ENCODE peak calls at places on chromosomes 3 and 15, in eight cellular contexts. P, N, Q, C, Y, T, O and E are unnamed samples.

GRCh38 chr3:37709946-37710345 is 151.7 kb upstream of the CTDSPL start:
- DNase-seq in P (no peak), N (no peak), Q (no peak), C (no peak), Y (no peak), T (no peak), O (peak), E (no peak)

GRCh38 chr3:148681080-148681479 is 16.6 kb upstream of the AGTR1 start:
- DNase-seq in P (peak), N (no peak), Q (no peak), C (no peak), Y (no peak), T (no peak), O (no peak), E (no peak)

GRCh38 chr3:62335196-62335595 is 38.2 kb downstream of the FEZF2 start:
- DNase-seq in P (no peak), N (no peak), Q (no peak), C (no peak), Y (no peak), T (no peak), O (no peak), E (no peak)

GRCh38 chr15:63291507-63291906 is 14.1 kb downstream of the APH1B start:
- DNase-seq in P (peak), N (no peak), Q (no peak), C (no peak), Y (no peak), T (no peak), O (no peak), E (no peak)

GRCh38 chr3:43061101-43061895 is 44.6 kb downstream of the POMGNT2 start:
- DNase-seq in P (no peak), N (no peak), Q (no peak), C (no peak), Y (no peak), T (no peak), O (no peak), E (no peak)

GRCh38 chr15:90952901-90953677 is 1.6 kb upstream of the RCCD1 start:
- DNase-seq in P (no peak), N (no peak), Q (no peak), C (no peak), Y (no peak), T (no peak), O (no peak), E (no peak)

GRCh38 chr15:38050529-38050928 is 116.1 kb downstream of the TMCO5A start:
- DNase-seq in P (peak), N (no peak), Q (no peak), C (no peak), Y (no peak), T (no peak), O (no peak), E (no peak)

GRCh38 chr3:30631237-30631961 is 25.0 kb downstream of the TGFBR2 start:
- DNase-seq in P (peak), N (no peak), Q (no peak), C (no peak), Y (no peak), T (no peak), O (no peak), E (peak)

GRCh38 chr3:112930771-112931170 is 44.1 kb downstream of the CD200R1 start:
- DNase-seq in P (peak), N (no peak), Q (no peak), C (no peak), Y (no peak), T (no peak), O (no peak), E (no peak)

GRCh38 chr3:42654331-42655201 is 1.1 kb downstream of the ZBTB47 start:
- DNase-seq in P (peak), N (peak), Q (peak), C (peak), Y (no peak), T (peak), O (no peak), E (no peak)

GRCh38 chr3:123790254-123791072 is 93.7 kb downstream of the MYLK start:
- DNase-seq in P (no peak), N (no peak), Q (no peak), C (no peak), Y (no peak), T (no peak), O (no peak), E (no peak)

GRCh38 chr3:197749315-197749600 is 425 bp upstream of the FYTTD1 start:
- DNase-seq in P (peak), N (no peak), Q (no peak), C (peak), Y (no peak), T (no peak), O (no peak), E (no peak)

GRCh38 chr3:170499562-170500156 is 81.0 kb downstream of the CLDN11 start:
- DNase-seq in P (peak), N (no peak), Q (no peak), C (peak), Y (peak), T (peak), O (no peak), E (no peak)

GRCh38 chr3:8887435-8888295 is 75.6 kb downstream of the RAD18 start:
- DNase-seq in P (no peak), N (no peak), Q (no peak), C (no peak), Y (no peak), T (no peak), O (no peak), E (no peak)

GRCh38 chr15:91752081-91752810 is 101.3 kb upstream of the SLCO3A1 start:
- DNase-seq in P (no peak), N (no peak), Q (no peak), C (no peak), Y (no peak), T (no peak), O (no peak), E (no peak)

GRCh38 chr15:79849789-79850188 is 47.0 kb downstream of the MTHFS start:
- DNase-seq in P (peak), N (peak), Q (no peak), C (peak), Y (no peak), T (peak), O (no peak), E (no peak)

GRCh38 chr15:74442604-74443003 is 8.8 kb upstream of the SEMA7A start:
- DNase-seq in P (no peak), N (no peak), Q (peak), C (no peak), Y (no peak), T (no peak), O (no peak), E (no peak)

GRCh38 chr3:124363451-124363850 is 366.8 kb upstream of the UMPS start:
- DNase-seq in P (peak), N (no peak), Q (no peak), C (no peak), Y (no peak), T (no peak), O (no peak), E (no peak)

GRCh38 chr3:32856901-32857507 is 39.2 kb downstream of the TRIM71 start:
- DNase-seq in P (no peak), N (no peak), Q (no peak), C (no peak), Y (no peak), T (no peak), O (no peak), E (no peak)

GRCh38 chr3:152267831-152268500 is 763 bp upstream of the MBNL1 start:
- DNase-seq in P (no peak), N (no peak), Q (no peak), C (no peak), Y (no peak), T (no peak), O (no peak), E (no peak)

GRCh38 chr15:60901647-60902046 is 327.5 kb downstream of the RORA start:
- DNase-seq in P (no peak), N (no peak), Q (no peak), C (no peak), Y (no peak), T (no peak), O (no peak), E (no peak)

GRCh38 chr15:93247466-93248121 is 158.6 kb upstream of the RGMA start:
- DNase-seq in P (no peak), N (no peak), Q (no peak), C (no peak), Y (no peak), T (no peak), O (no peak), E (no peak)

GRCh38 chr3:107574650-107575049 is 51.9 kb downstream of the BBX start:
- DNase-seq in P (peak), N (no peak), Q (no peak), C (no peak), Y (peak), T (no peak), O (no peak), E (no peak)

GRCh38 chr15:65071381-65071811 is 3.6 kb upstream of the RASL12 start:
- DNase-seq in P (peak), N (peak), Q (no peak), C (no peak), Y (no peak), T (no peak), O (peak), E (no peak)

GRCh38 chr3:56800373-56801150 is 1.2 kb downstream of the ARHGEF3 start:
- DNase-seq in P (no peak), N (no peak), Q (no peak), C (no peak), Y (no peak), T (no peak), O (no peak), E (no peak)

GRCh38 chr3:195558602-195559001 is 15.5 kb upstream of the PPP1R2 start:
- DNase-seq in P (peak), N (no peak), Q (no peak), C (no peak), Y (peak), T (no peak), O (no peak), E (no peak)

GRCh38 chr3:30286007-30286669 is 320.3 kb upstream of the TGFBR2 start:
- DNase-seq in P (peak), N (no peak), Q (no peak), C (no peak), Y (peak), T (no peak), O (peak), E (no peak)

GRCh38 chr3:15595955-15596354 is 5.4 kb downstream of the HACL1 start:
- DNase-seq in P (no peak), N (no peak), Q (no peak), C (no peak), Y (no peak), T (no peak), O (no peak), E (no peak)

GRCh38 chr3:56725175-56725574 is 42.1 kb upstream of the TASOR start:
- DNase-seq in P (no peak), N (no peak), Q (no peak), C (no peak), Y (no peak), T (no peak), O (no peak), E (no peak)

GRCh38 chr15:63367390-63367789 is 14.3 kb downstream of the CA12 start:
- DNase-seq in P (peak), N (no peak), Q (no peak), C (no peak), Y (no peak), T (no peak), O (no peak), E (no peak)

GRCh38 chr15:42547926-42548257 is 701 bp downstream of the LRRC57 start:
- DNase-seq in P (no peak), N (no peak), Q (no peak), C (no peak), Y (peak), T (no peak), O (no peak), E (no peak)

GRCh38 chr15:64507293-64507802 is 47.0 kb downstream of the ZNF609 start:
- DNase-seq in P (peak), N (peak), Q (peak), C (no peak), Y (no peak), T (no peak), O (peak), E (no peak)

GRCh38 chr3:179074656-179075055 is 3.0 kb upstream of the ZMAT3 start:
- DNase-seq in P (no peak), N (no peak), Q (no peak), C (no peak), Y (no peak), T (no peak), O (no peak), E (no peak)

GRCh38 chr3:134496481-134497071 is 10.7 kb downstream of the CEP63 start:
- DNase-seq in P (no peak), N (no peak), Q (no peak), C (no peak), Y (no peak), T (no peak), O (no peak), E (no peak)

GRCh38 chr3:77799280-77799679 is 759.4 kb downstream of the ROBO2 start:
- DNase-seq in P (no peak), N (no peak), Q (no peak), C (no peak), Y (no peak), T (no peak), O (no peak), E (no peak)

GRCh38 chr15:25509697-25510096 is 70.9 kb upstream of the UBE3A start:
- DNase-seq in P (no peak), N (no peak), Q (no peak), C (no peak), Y (no peak), T (no peak), O (no peak), E (no peak)

GRCh38 chr3:113264249-113264648 is 52.9 kb downstream of the BOC start:
- DNase-seq in P (no peak), N (peak), Q (no peak), C (peak), Y (no peak), T (no peak), O (no peak), E (no peak)

DNA sequence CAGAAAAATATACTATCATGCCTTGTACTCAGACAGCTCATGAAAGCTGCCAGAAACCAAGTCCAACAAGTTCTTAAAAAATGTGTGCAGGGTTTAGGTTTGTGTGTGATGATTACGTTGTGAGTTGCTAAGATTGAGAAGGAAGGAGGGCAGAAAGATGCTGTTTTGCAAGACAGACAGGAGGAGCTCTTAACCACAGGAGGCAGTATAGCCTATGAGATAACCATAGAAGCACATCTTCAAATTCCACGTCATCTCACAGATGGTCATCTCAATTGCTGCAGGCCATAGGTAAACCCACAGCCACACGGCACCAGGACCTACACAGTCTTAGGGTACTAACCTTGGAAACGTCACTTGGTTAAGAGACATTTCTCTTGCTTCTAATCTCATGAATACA is 192.0 kb downstream of the STT3B start:
- DNase-seq in P (peak), N (no peak), Q (no peak), C (no peak), Y (no peak), T (no peak), O (no peak), E (no peak)
- TF ChIP-seq CTCF in P (peak), N (peak), Q (peak), C (no peak), Y (peak), T (peak), O (no peak), E (peak)

GRCh38 chr15:78506971-78507830 is at the start of gene HYKK:
- DNase-seq in P (peak), N (peak), Q (peak), C (peak), Y (peak), T (peak), O (peak), E (peak)
- TF ChIP-seq CTCF in P (no peak), N (no peak), Q (peak), C (no peak), Y (no peak), T (peak), O (peak), E (no peak)

GRCh38 chr3:53846134-53846850 is at the start of the genes CHDH and IL17RB:
- DNase-seq in P (no peak), N (peak), Q (peak), C (peak), Y (no peak), T (peak), O (peak), E (no peak)
- TF ChIP-seq CTCF in P (no peak), N (no peak), Q (peak), C (no peak), Y (no peak), T (no peak), O (no peak), E (no peak)

GRCh38 chr3:126212629-126213375 is 32.4 kb upstream of the ALDH1L1 start:
- DNase-seq in P (peak), N (peak), Q (no peak), C (peak), Y (no peak), T (peak), O (peak), E (no peak)
- TF ChIP-seq CTCF in P (no peak), N (peak), Q (peak), C (no peak), Y (peak), T (peak), O (peak), E (no peak)

GRCh38 chr15:57540736-57541135 is 51.0 kb upstream of the MYZAP start:
- DNase-seq in P (no peak), N (no peak), Q (no peak), C (no peak), Y (no peak), T (no peak), O (no peak), E (no peak)

GRCh38 chr15:57541805-57542504 is 49.7 kb upstream of the MYZAP start:
- DNase-seq in P (peak), N (peak), Q (peak), C (peak), Y (peak), T (peak), O (peak), E (no peak)

GRCh38 chr15:57544840-57545239 is 46.9 kb upstream of the MYZAP start:
- DNase-seq in P (no peak), N (no peak), Q (no peak), C (no peak), Y (no peak), T (no peak), O (no peak), E (no peak)

GRCh38 chr15:57541271-57541670 is 50.4 kb upstream of the MYZAP start:
- DNase-seq in P (no peak), N (no peak), Q (no peak), C (no peak), Y (no peak), T (no peak), O (no peak), E (no peak)

GRCh38 chr15:57542505-57542817 is 49.2 kb upstream of the MYZAP start:
- DNase-seq in P (no peak), N (no peak), Q (no peak), C (no peak), Y (no peak), T (no peak), O (no peak), E (no peak)
- TF ChIP-seq CTCF in P (no peak), N (no peak), Q (no peak), C (peak), Y (no peak), T (peak), O (peak), E (peak)